ENCODE peak calls at places on chromosomes 2 and 18, in six cellular contexts. R, M, B, N, Z and I are unnamed samples.

GRCh38 chr2:173982918-173983317 is 17.7 kb upstream of the SP3 start:
- DNase-seq in R (no peak), M (no peak), B (no peak), N (peak; percentile 59), Z (peak; percentile 25), I (no peak)

GRCh38 chr2:106140913-106141312 is 53.2 kb downstream of the UXS1 start:
- DNase-seq in R (no peak), M (no peak), B (no peak), N (no peak), Z (no peak), I (no peak)

GRCh38 chr2:179410552-179411356 is 146.1 kb upstream of the SESTD1 start:
- DNase-seq in R (peak; percentile 67), M (no peak), B (no peak), N (no peak), Z (peak; percentile 73), I (peak; percentile 68)

GRCh38 chr2:9983413-9984216 is 32.1 kb downstream of the GRHL1 start:
- DNase-seq in R (no peak), M (no peak), B (no peak), N (no peak), Z (no peak), I (no peak)

GRCh38 chr2:29063056-29063455 is 11.3 kb downstream of the PCARE start:
- DNase-seq in R (peak; percentile 76), M (no peak), B (peak; percentile 69), N (no peak), Z (no peak), I (no peak)

GRCh38 chr2:25373269-25373981 is 31.7 kb upstream of the DNMT3A start:
- DNase-seq in R (peak; percentile 59), M (no peak), B (peak; percentile 68), N (no peak), Z (no peak), I (peak; percentile 61)

GRCh38 chr2:234950435-234950729 is 1.4 kb upstream of the SH3BP4 start:
- DNase-seq in R (no peak), M (no peak), B (no peak), N (no peak), Z (no peak), I (no peak)

GRCh38 chr18:42392416-42392815 is 437.4 kb downstream of the PIK3C3 start:
- DNase-seq in R (no peak), M (no peak), B (no peak), N (no peak), Z (no peak), I (no peak)

GRCh38 chr2:105977212-105977611 is 216.9 kb downstream of the UXS1 start:
- DNase-seq in R (no peak), M (no peak), B (no peak), N (no peak), Z (peak; percentile 95), I (no peak)

GRCh38 chr2:134466141-134466540 is 212.3 kb downstream of the MGAT5 start:
- DNase-seq in R (no peak), M (no peak), B (no peak), N (no peak), Z (no peak), I (peak; percentile 62)

GRCh38 chr2:235827585-235827992 is 333.7 kb downstream of the AGAP1 start:
- DNase-seq in R (no peak), M (no peak), B (no peak), N (no peak), Z (peak; percentile 62), I (peak; percentile 52)

GRCh38 chr2:19857806-19858205 is 44.0 kb downstream of the TTC32 start:
- DNase-seq in R (no peak), M (no peak), B (no peak), N (no peak), Z (no peak), I (no peak)

GRCh38 chr18:22817844-22818243 is 115.3 kb upstream of the RBBP8 start:
- DNase-seq in R (no peak), M (no peak), B (no peak), N (no peak), Z (no peak), I (no peak)

GRCh38 chr18:22814329-22814703 is 118.8 kb upstream of the RBBP8 start:
- DNase-seq in R (no peak), M (no peak), B (no peak), N (no peak), Z (no peak), I (no peak)

GRCh38 chr18:22816266-22817176 is 116.6 kb upstream of the RBBP8 start:
- DNase-seq in R (no peak), M (no peak), B (no peak), N (no peak), Z (no peak), I (no peak)

DNA sequence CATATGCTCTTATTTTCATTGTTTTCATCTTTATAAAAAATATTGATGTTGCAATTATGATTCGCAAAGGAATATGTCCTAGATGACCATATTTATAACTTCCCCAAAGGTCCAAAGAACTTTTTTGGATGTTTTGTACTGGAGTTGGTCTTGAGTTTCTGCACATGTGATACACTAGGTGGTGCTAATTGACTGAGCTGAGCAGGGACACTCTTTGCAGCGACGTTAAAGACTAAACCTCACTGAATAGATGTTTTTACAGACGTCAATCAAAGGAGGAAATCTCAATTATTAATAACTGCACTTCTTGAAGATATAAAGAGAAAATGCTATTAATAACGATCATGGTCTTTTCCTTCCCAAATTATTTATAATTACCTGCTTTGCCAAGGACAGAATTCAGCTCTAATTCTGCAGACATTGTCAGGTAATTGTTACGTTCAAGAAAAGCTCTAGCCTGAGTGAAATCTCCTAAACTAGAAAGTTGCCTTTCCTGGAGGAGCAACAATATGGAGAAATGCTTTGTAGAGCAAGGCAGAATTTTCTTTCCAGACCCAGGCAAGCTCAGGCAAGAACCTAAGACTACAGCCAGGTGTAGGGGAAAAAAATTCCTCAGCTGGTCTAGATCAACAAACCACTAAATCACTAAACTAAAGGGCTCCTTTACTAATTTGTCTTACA is 119.3 kb upstream of the RBBP8 start:
- DNase-seq in R (no peak), M (no peak), B (no peak), N (no peak), Z (peak; percentile 31), I (peak; percentile 20)
- TF ChIP-seq CTCF in R (no peak), M (peak; percentile 23), B (peak; percentile 58), N (peak; percentile 72), Z (peak; percentile 63), I (peak; percentile 50)

DNA sequence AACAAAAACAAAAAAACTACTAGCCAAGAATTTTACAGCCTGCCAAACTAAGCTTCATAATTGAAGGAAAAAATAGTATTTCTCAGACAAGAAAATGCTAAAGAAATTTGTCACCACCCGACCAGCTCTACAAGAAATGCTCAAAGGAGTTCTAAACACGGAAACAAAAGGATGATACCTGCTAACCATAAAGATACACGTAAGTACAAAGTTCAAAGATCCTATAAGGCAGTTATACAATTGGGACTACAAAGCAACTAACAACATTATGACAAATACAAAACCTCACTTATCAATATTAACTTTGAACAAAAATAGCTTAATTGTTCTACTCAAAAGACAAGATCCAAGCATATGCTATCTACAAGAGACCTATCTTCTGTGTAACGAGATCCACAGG is 64.6 kb downstream of the TRAPPC8 start:
- DNase-seq in R (no peak), M (no peak), B (no peak), N (no peak), Z (no peak), I (no peak)
- H3K27me3 ChIP-seq in R (no peaks in the 10 kb centered on the region), M (no peaks in the 10 kb centered on the region), B (no peaks in the 10 kb centered on the region), N (no peaks in the 10 kb centered on the region), Z (no peaks in the 10 kb centered on the region), I (no peaks in the 10 kb centered on the region)

GRCh38 chr2:1591461-1591770 is 152.9 kb downstream of the PXDN start:
- DNase-seq in R (no peak), M (no peak), B (no peak), N (no peak), Z (no peak), I (no peak)

GRCh38 chr2:1590611-1591460 is 153.5 kb downstream of the PXDN start:
- DNase-seq in R (no peak), M (no peak), B (peak; percentile 29), N (no peak), Z (no peak), I (peak; percentile 23)

GRCh38 chr2:1588051-1588993 is 156.0 kb downstream of the PXDN start:
- DNase-seq in R (no peak), M (no peak), B (peak; percentile 33), N (no peak), Z (no peak), I (no peak)

GRCh38 chr2:1586946-1587840 is 157.1 kb downstream of the PXDN start:
- DNase-seq in R (no peak), M (no peak), B (peak; percentile 69), N (no peak), Z (no peak), I (no peak)

GRCh38 chr2:1588994-1589611 is 155.2 kb downstream of the PXDN start:
- DNase-seq in R (no peak), M (no peak), B (peak; percentile 34), N (no peak), Z (peak; percentile 56), I (no peak)
- TF ChIP-seq CTCF in R (no peak), M (no peak), B (no peak), N (no peak), Z (peak; percentile 44), I (no peak)

GRCh38 chr2:120347387-120348010 is 1.6 kb downstream of the INHBB start:
- DNase-seq in R (no peak), M (no peak), B (no peak), N (no peak), Z (no peak), I (no peak)

GRCh38 chr2:120348134-120349103 is 2.5 kb downstream of the INHBB start:
- DNase-seq in R (no peak), M (no peak), B (no peak), N (no peak), Z (no peak), I (no peak)

GRCh38 chr2:120349125-120349921 is 3.4 kb downstream of the INHBB start:
- DNase-seq in R (no peak), M (no peak), B (no peak), N (no peak), Z (no peak), I (no peak)

GRCh38 chr2:120350801-120351324 is 4.9 kb downstream of the INHBB start:
- DNase-seq in R (no peak), M (no peak), B (peak; percentile 78), N (no peak), Z (no peak), I (no peak)

GRCh38 chr2:120350125-120350524 is 4.2 kb downstream of the INHBB start:
- DNase-seq in R (no peak), M (no peak), B (no peak), N (no peak), Z (no peak), I (no peak)
- H3K27me3 ChIP-seq in R (peaks cover 22% of the 10 kb centered on the region), M (no peaks in the 10 kb centered on the region), B (peaks cover 36% of the 10 kb centered on the region), N (no peaks in the 10 kb centered on the region), Z (peaks cover 47% of the 10 kb centered on the region), I (peaks cover 12% of the 10 kb centered on the region)

GRCh38 chr2:189797902-189798301 is 13.7 kb downstream of the PMS1 start:
- DNase-seq in R (no peak), M (no peak), B (no peak), N (no peak), Z (no peak), I (no peak)

GRCh38 chr2:189802396-189802912 is 18.2 kb downstream of the PMS1 start:
- DNase-seq in R (no peak), M (no peak), B (no peak), N (no peak), Z (no peak), I (no peak)

GRCh38 chr2:189799531-189799930 is 15.3 kb downstream of the PMS1 start:
- DNase-seq in R (no peak), M (no peak), B (no peak), N (no peak), Z (peak; percentile 60), I (peak; percentile 24)

GRCh38 chr2:189798312-189799029 is 14.2 kb downstream of the PMS1 start:
- DNase-seq in R (no peak), M (no peak), B (no peak), N (no peak), Z (peak; percentile 25), I (no peak)

GRCh38 chr2:189799030-189799331 is 14.7 kb downstream of the PMS1 start:
- DNase-seq in R (no peak), M (no peak), B (no peak), N (no peak), Z (no peak), I (no peak)
- TF ChIP-seq CTCF in R (no peak), M (no peak), B (no peak), N (no peak), Z (no peak), I (no peak)